ENCODE peak calls at places on chromosomes 16 and 17, in ten cellular contexts. N is mesothelial cell of epicardium, J is cardiac muscle cell, W is K562, I is AG04449, K is progenitor cell of endocrine pancreas, S is ascending aorta, T is psoas muscle, G is astrocyte of the spinal cord, O is uterus. C is an unnamed sample.

GRCh38 chr16:51161440-51162195 is 10.5 kb upstream of the SALL1 start:
- DNase-seq in J (no peak), N (no peak), O (no peak), W (no peak), K (no peak), T (no peak), G (peak; percentile 50), S (no peak), I (no peak), C (no peak)

GRCh38 chr16:50478773-50479149 is 69.4 kb upstream of the NKD1 start:
- DNase-seq in W (peak; percentile 17), S (no peak), J (no peak), K (no peak), I (no peak), O (no peak), N (no peak), T (no peak), G (no peak), C (no peak)

GRCh38 chr17:38628441-38628840 is 22.7 kb upstream of the SRCIN1 start:
- DNase-seq in S (peak; percentile 7), J (no peak), N (no peak), W (peak; percentile 72), T (no peak), I (no peak), O (no peak), K (no peak), G (no peak), C (no peak)

GRCh38 chr17:77613627-77614026 is 344.9 kb upstream of the TNRC6C start:
- DNase-seq in G (no peak), I (no peak), J (no peak), O (no peak), W (no peak), K (no peak), S (no peak), N (no peak), T (no peak), C (no peak)

GRCh38 chr17:59347975-59348391 is 16.5 kb downstream of the YPEL2 start:
- DNase-seq in J (no peak), K (no peak), N (no peak), G (peak; percentile 73), S (no peak), O (no peak), T (no peak), I (no peak), W (no peak), C (peak; percentile 89)

GRCh38 chr17:82051776-82052637 is at the start of the genes GPS1 and RFNG:
- DNase-seq in O (peak; percentile 69), T (peak; percentile 88), K (peak; percentile 67), S (peak; percentile 80), J (peak; percentile 88), I (no peak), N (peak; percentile 70), W (peak; percentile 88), G (peak; percentile 50), C (no peak)

GRCh38 chr17:53313746-53314145 is 509.0 kb upstream of the KIF2B start:
- DNase-seq in O (no peak), N (no peak), J (no peak), I (no peak), S (no peak), W (no peak), K (no peak), G (peak; percentile 35), T (no peak), C (no peak)

GRCh38 chr17:17354560-17355357 is 51.6 kb downstream of the NT5M start:
- DNase-seq in T (peak; percentile 86), S (peak; percentile 84), G (peak; percentile 60), O (peak; percentile 64), J (peak; percentile 85), I (no peak), W (peak; percentile 78), N (peak; percentile 58), K (peak; percentile 77), C (no peak)

GRCh38 chr17:64741924-64742670 is 80.0 kb upstream of the SMURF2 start:
- DNase-seq in K (no peak), O (peak; percentile 61), S (peak; percentile 80), J (no peak), G (peak; percentile 37), T (peak; percentile 79), W (no peak), N (no peak), I (no peak), C (no peak)

DNA sequence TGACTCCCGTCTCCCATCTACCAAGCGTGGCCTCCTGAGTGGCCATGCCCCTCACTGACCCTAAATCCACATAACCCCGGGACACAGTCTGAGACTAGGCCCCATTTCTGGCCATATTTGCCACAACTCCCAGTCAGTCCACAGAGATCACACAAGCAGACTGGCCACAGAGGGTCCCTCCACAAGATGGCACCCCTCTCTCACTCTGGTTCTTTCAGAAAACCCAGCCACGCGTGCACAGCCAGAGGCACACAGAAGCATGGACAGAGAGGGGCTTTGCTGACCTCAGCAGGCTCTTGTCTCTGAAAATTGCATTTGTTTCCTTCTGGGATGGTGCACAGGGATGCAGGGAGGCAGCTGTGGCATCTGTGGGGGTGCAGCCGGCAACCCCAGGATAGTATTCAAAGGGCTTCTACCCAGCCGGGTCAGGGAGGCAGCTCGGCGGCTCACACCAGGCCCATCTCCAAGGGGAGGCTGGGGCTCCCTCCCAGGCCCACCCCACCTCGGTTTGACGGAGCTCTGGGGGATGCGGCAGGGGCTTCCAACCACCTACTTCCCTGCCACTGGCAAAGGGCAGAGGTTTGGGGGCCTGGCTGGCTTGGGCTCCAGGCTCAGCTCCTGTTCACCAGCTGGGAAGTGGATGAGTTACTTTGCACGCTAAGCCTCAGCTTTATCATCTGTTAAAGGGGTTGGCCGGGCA is 16.8 kb downstream of the DOC2B start:
- DNase-seq in K (no peak), O (no peak), S (no peak), W (peak; percentile 12), G (peak; percentile 25), T (no peak), I (no peak), J (peak; percentile 81), N (no peak), C (no peak)
- TF ChIP-seq CTCF in K (peak; percentile 61), O (peak; percentile 42), S (peak; percentile 31), W (peak; percentile 43), G (peak; percentile 60), T (peak; percentile 44), I (peak; percentile 70), J (peak; percentile 67), N (no peak), C (peak; percentile 65)

DNA sequence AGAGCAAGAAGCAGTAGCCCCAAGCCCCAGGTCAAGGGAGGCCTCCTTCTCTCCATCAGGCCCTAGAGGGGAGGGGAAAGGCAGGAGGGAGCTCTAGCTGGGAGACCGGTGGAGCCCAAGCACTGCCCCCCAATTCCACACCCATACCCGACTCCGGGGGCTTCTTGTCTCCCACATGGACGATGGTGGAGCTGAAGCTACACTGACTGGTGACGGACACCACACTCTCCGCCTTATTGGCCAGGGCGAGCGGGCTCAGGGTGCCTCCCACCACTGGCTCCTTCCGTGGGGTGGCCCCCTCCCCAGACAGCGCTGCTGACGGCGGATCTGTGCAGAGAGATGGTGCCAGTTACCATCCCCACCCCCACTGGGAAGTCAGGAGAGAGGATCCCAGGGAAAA is 6.4 kb downstream of the PER1 start:
- DNase-seq in G (no peak), K (no peak), O (no peak), W (no peak), T (peak; percentile 57), J (no peak), N (no peak), I (no peak), S (peak; percentile 60), C (no peak)
- TF ChIP-seq CTCF in G (no peak), K (no peak), O (no peak), W (no peak), T (no peak), J (no peak), N (no peak), I (no peak), S (no peak), C (no peak)

GRCh38 chr16:19130852-19131808 is 17.4 kb downstream of the ITPRIPL2 start:
- DNase-seq in G (peak; percentile 77), K (no peak), N (no peak), W (peak; percentile 42), I (no peak), T (peak; percentile 56), J (no peak), O (no peak), S (no peak), C (no peak)
- TF ChIP-seq CTCF in G (no peak), K (no peak), N (no peak), W (no peak), I (no peak), T (no peak), J (no peak), O (no peak), S (no peak), C (no peak)

GRCh38 chr17:2595200-2595599 is 1.7 kb downstream of the PAFAH1B1 start:
- DNase-seq in S (no peak), K (no peak), J (no peak), T (no peak), O (no peak), N (no peak), W (no peak), G (no peak), I (no peak), C (no peak)

GRCh38 chr17:2591040-2591640 is 2.3 kb upstream of the PAFAH1B1 start:
- DNase-seq in S (no peak), N (no peak), O (no peak), T (no peak), W (no peak), J (no peak), G (no peak), I (no peak), K (no peak), C (peak; percentile 71)

GRCh38 chr17:2593846-2594656 is 597 bp downstream of the PAFAH1B1 start:
- DNase-seq in G (peak; percentile 79), K (peak; percentile 76), T (peak; percentile 91), N (peak; percentile 76), O (peak; percentile 80), I (no peak), W (peak; percentile 80), J (peak; percentile 91), S (peak; percentile 90), C (peak; percentile 91)

GRCh38 chr17:2594657-2595085 is 1.2 kb downstream of the PAFAH1B1 start:
- DNase-seq in K (no peak), T (no peak), S (no peak), N (no peak), W (no peak), J (peak; percentile 36), I (no peak), G (no peak), O (no peak), C (no peak)

DNA sequence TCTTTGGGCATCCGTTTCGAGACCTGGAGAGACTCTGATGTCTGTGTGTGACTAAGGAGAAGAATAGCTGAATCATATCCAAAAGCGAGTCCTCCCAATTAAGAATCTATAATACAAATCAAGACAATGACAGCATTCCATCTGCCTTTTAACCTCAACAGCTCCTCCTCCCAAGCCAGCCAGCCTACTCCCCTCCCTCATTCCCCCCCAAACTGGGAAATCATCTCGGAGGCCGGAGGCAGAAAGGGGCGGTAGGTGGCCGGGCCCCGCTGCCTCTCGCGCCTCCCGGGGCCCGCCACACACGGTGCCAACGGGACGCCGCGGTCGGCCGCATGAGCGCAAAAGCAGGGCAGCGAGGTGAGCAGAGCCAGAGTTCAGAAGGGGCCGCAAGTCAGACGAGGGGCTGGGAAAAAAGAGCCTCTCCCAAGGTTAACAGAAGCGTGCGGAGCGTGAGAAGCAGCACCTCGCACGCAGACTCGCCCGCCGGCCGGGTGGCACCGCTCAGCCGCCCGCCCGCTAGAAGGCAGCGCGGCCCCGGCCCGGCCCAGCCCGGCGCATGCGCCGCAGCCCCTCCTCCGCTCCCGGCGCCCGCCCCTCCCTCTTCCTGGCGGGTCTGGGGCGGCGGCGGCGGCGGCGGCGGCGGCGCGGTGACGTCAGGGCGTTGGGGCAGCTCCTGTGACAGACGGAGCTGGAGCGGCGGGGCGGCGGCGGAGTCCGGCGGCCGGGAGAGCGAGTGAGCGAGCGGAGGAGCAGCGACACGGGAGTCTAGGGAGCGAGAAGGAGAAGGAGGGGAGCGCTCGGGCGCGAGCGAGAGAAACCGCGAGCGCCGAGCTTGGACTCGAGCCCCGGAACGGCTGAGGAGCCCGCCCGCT is at the start of gene PAFAH1B1:
- DNase-seq in S (peak; percentile 92), O (peak; percentile 86), I (no peak), G (peak; percentile 92), T (peak; percentile 97), K (peak; percentile 93), N (peak; percentile 94), W (peak; percentile 91), J (peak; percentile 95), C (peak; percentile 99)
- TF ChIP-seq CTCF in S (peak; percentile 16), O (peak; percentile 11), I (peak; percentile 1), G (no peak), T (peak; percentile 24), K (no peak), N (no peak), W (no peak), J (no peak), C (peak; percentile 17)

C was measured in osteocyte.